ENCODE peak calls at places on chromosomes 1 and 21, in ten cellular contexts. D, O, W, H, N, J, Q, K, E and P are unnamed samples.

GRCh38 chr1:94071391-94071790 is 49.6 kb downstream of the ABCA4 start:
- DNase-seq in J (no peak), W (no peak), K (no peak), H (no peak), N (no peak), D (no peak), O (no peak), Q (no peak), E (no peak), P (no peak)

GRCh38 chr1:184693011-184693410 is 61.6 kb downstream of the EDEM3 start:
- DNase-seq in K (no peak), Q (no peak), N (no peak), H (no peak), O (no peak), E (no peak), J (no peak), W (no peak), D (no peak), P (no peak)

GRCh38 chr1:66788231-66788939 is 12.7 kb downstream of the INSL5 start:
- DNase-seq in N (no peak), H (peak), E (no peak), D (no peak), O (no peak), Q (no peak), W (no peak), J (no peak), K (no peak), P (no peak)

GRCh38 chr1:9280015-9280860 is 12.5 kb upstream of the SPSB1 start:
- DNase-seq in N (no peak), O (no peak), W (no peak), Q (peak), K (no peak), E (peak), J (peak), H (peak), D (no peak), P (no peak)

GRCh38 chr1:215474940-215475339 is 92.2 kb upstream of the KCTD3 start:
- DNase-seq in O (no peak), E (no peak), N (no peak), J (no peak), Q (no peak), H (no peak), D (no peak), K (no peak), W (no peak), P (no peak)

GRCh38 chr1:148160421-148161251 is 8.6 kb upstream of the NBPF11 start:
- DNase-seq in H (no peak), E (no peak), W (no peak), N (no peak), J (no peak), K (no peak), O (no peak), D (no peak), Q (peak), P (no peak)

GRCh38 chr21:45011911-45012660 is 62.3 kb upstream of the ADARB1 start:
- DNase-seq in N (no peak), Q (peak), K (peak), D (peak), O (no peak), W (no peak), H (peak), E (peak), J (peak), P (peak)

GRCh38 chr1:100609849-100610248 is 71.9 kb downstream of the GPR88 start:
- DNase-seq in K (no peak), E (no peak), W (no peak), N (no peak), H (no peak), J (no peak), O (no peak), D (no peak), Q (no peak), P (no peak)

GRCh38 chr1:22754106-22754768 is 43.6 kb downstream of the EPHB2 start:
- DNase-seq in O (no peak), W (no peak), K (no peak), Q (no peak), J (no peak), N (no peak), D (no peak), H (no peak), E (no peak), P (no peak)

GRCh38 chr1:162732094-162732493 is 58.4 kb upstream of the HSD17B7 start:
- DNase-seq in N (no peak), Q (no peak), W (no peak), E (no peak), D (no peak), K (no peak), J (no peak), H (no peak), O (no peak), P (no peak)

GRCh38 chr1:61641578-61642336 is 83.2 kb downstream of the TM2D1 start:
- DNase-seq in K (peak), Q (peak), E (peak), J (peak), H (peak), D (peak), O (no peak), W (peak), N (peak), P (peak)

GRCh38 chr1:229714964-229715603 is 89.0 kb downstream of the URB2 start:
- DNase-seq in W (no peak), K (no peak), N (no peak), O (no peak), H (peak), Q (no peak), J (no peak), E (peak), D (no peak), P (peak)

GRCh38 chr1:34128186-34128889 is 36.7 kb downstream of the CSMD2 start:
- DNase-seq in N (no peak), Q (no peak), K (no peak), W (no peak), D (no peak), E (no peak), H (no peak), O (no peak), J (no peak), P (no peak)

GRCh38 chr1:34131396-34132160 is 33.5 kb downstream of the CSMD2 start:
- DNase-seq in E (no peak), K (no peak), D (no peak), H (no peak), N (no peak), Q (no peak), J (no peak), O (no peak), W (no peak), P (no peak)

GRCh38 chr1:34127006-34128000 is 37.7 kb downstream of the CSMD2 start:
- DNase-seq in H (no peak), W (no peak), Q (no peak), O (no peak), K (no peak), N (no peak), E (no peak), J (no peak), D (no peak), P (no peak)

GRCh38 chr1:34130306-34130705 is 34.7 kb downstream of the CSMD2 start:
- DNase-seq in E (no peak), O (no peak), Q (no peak), D (no peak), N (no peak), H (no peak), K (no peak), J (no peak), W (no peak), P (no peak)

DNA sequence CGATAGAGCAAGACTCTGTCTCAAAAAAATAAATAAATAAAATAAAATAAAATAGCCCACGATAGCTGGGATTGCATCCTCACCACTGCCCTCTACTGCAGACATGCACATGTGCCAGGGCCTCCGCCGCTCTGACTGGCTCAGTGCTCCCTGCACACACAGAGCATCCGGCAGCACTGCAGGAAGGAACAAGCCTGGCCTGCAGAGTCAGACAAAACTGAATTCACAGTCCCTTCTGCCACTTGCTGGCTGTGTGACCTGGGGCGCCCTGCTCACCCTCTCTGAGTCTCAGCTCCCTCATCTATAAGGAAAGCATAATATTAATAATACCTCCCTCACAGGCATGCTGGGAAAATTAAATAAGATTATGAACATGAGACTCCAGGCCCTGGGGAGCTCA is 35.4 kb downstream of the CSMD2 start:
- DNase-seq in H (no peak), N (no peak), E (no peak), J (no peak), Q (no peak), K (no peak), D (no peak), W (no peak), O (no peak), P (no peak)
- TF ChIP-seq CTCF in H (no peak), N (no peak), E (no peak), J (no peak), Q (no peak), K (no peak), D (no peak), W (no peak), O (no peak), P (no peak)

GRCh38 chr1:42152119-42152518 is 1.1 kb upstream of the GUCA2B start:
- DNase-seq in D (peak), J (no peak), O (no peak), E (peak), Q (no peak), H (peak), K (no peak), W (peak), N (no peak), P (peak)
- H3K27ac ChIP-seq in D (no peak), J (no peak), O (no peak), E (no peak), Q (no peak), H (no peak), K (no peak), W (no peak), N (no peak), P (peak)

GRCh38 chr21:43719748-43720538 is 1.0 kb downstream of the PDXK start:
- DNase-seq in W (peak), E (no peak), O (no peak), N (no peak), K (no peak), D (no peak), H (no peak), J (no peak), Q (peak), P (peak)

GRCh38 chr21:43717166-43717853 is 1.6 kb upstream of the PDXK start:
- DNase-seq in J (no peak), D (no peak), K (no peak), E (no peak), O (no peak), H (no peak), Q (peak), W (no peak), N (no peak), P (no peak)

GRCh38 chr21:43720539-43721224 is 1.8 kb downstream of the PDXK start:
- DNase-seq in H (no peak), Q (no peak), D (no peak), W (no peak), O (no peak), N (no peak), E (no peak), K (no peak), J (no peak), P (no peak)

GRCh38 chr21:43717967-43718871 is 710 bp upstream of the PDXK start:
- DNase-seq in H (no peak), N (no peak), J (no peak), O (no peak), K (no peak), W (peak), D (no peak), E (no peak), Q (peak), P (peak)

DNA sequence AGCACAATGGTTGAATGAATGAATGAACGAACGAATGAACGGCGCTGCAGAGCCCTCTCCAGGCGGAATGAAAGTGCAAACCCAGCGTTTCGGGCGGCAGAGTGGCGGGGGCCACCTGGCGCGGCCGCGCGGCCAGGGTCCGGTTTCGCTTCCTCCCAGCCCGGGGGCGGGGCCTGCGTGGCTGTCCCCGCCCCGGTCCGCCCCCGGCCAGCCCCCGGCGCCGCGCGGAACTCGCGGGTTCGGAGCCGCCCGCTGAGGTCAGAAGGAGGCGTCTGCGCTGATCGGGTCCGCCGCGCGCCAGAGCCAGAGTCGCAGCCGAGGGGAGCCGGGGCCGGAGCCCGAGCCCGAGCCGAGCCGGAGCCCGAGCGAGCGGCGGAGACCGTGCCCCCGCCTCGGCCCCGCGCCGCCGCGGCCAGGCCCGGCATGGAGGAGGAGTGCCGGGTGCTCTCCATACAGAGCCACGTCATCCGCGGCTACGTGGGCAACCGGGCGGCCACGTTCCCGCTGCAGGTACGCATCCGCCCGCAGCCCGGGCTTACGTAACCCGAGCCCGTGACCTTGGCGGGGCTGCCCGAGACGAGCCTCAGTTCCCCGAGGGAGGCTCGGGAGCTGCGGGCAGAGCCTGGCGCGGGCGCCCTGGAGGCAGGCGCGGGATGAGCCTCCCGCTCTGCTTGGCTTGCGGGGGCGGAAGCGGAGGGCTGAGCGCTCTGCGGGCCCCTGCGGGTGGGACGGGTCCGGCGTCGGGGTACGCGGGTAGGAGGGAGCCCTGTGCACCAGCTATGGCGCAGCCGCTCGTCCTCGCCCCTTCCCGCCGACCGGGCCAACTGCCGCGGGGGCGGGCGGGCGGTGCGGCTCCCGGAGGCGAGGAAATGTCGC is at the start of gene PDXK:
- DNase-seq in K (no peak), D (peak), N (peak), J (peak), O (no peak), H (peak), W (peak), Q (peak), E (peak), P (peak)
- TF ChIP-seq CTCF in K (no peak), D (no peak), N (no peak), J (no peak), O (no peak), H (peak), W (peak), Q (no peak), E (peak), P (no peak)

GRCh38 chr1:223732993-223733798 is 20.9 kb downstream of the CAPN2 start:
- DNase-seq in W (peak), D (peak), K (no peak), O (no peak), H (peak), N (no peak), Q (no peak), E (no peak), J (peak), P (peak)

GRCh38 chr1:223731076-223731770 is 18.9 kb downstream of the CAPN2 start:
- DNase-seq in W (peak), Q (no peak), J (peak), N (peak), E (no peak), K (no peak), D (peak), O (no peak), H (peak), P (no peak)

GRCh38 chr1:223727541-223727940 is 15.2 kb downstream of the CAPN2 start:
- DNase-seq in E (no peak), D (no peak), N (no peak), J (no peak), W (no peak), H (no peak), Q (no peak), O (no peak), K (no peak), P (no peak)

GRCh38 chr1:223729906-223730305 is 17.6 kb downstream of the CAPN2 start:
- DNase-seq in D (no peak), E (no peak), O (no peak), K (no peak), J (no peak), Q (no peak), W (no peak), H (no peak), N (no peak), P (no peak)

GRCh38 chr1:223730471-223730870 is 18.1 kb downstream of the CAPN2 start:
- DNase-seq in Q (no peak), N (no peak), W (no peak), K (no peak), H (peak), J (no peak), D (no peak), E (no peak), O (no peak), P (no peak)
- H3K27ac ChIP-seq in Q (peak), N (peak), W (peak), K (peak), H (peak), J (peak), D (peak), E (peak), O (peak), P (peak)

DNA sequence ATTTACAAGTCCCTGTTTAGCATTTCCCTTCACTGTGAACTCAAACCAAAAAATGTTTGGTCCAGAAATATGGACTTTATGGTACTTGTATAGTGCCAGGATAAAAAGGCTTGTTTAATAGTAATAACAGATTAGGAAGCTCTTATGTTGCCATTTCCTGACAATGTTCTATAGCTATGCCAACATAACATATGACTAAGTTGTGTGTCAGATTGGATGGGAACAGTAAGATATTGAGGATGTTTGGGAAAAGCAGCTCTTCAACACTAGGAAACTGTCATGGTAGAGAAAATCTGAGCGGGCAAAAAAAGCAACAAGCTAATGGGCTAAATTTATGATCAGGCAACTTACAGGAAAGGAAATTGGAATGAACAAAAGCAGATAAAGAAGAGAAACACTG is 287.1 kb upstream of the ADGRL4 start:
- DNase-seq in J (no peak), N (no peak), E (no peak), O (no peak), K (no peak), D (no peak), H (peak), W (no peak), Q (no peak), P (no peak)
- TF ChIP-seq CTCF in J (no peak), N (no peak), E (no peak), O (no peak), K (no peak), D (no peak), H (no peak), W (no peak), Q (no peak), P (no peak)

GRCh38 chr1:235060607-235061470 is 67.8 kb downstream of the TOMM20 start:
- DNase-seq in J (no peak), O (no peak), E (no peak), K (no peak), W (no peak), Q (no peak), H (peak), N (no peak), D (peak), P (peak)
- H3K27ac ChIP-seq in J (no peak), O (peak), E (peak), K (no peak), W (no peak), Q (no peak), H (peak), N (no peak), D (no peak), P (peak)

GRCh38 chr1:159248311-159248710 is 43.6 kb downstream of the ACKR1 start:
- DNase-seq in W (no peak), K (no peak), N (no peak), E (no peak), J (no peak), Q (no peak), O (no peak), H (no peak), D (no peak), P (no peak)

GRCh38 chr1:159247266-159247665 is 42.6 kb downstream of the ACKR1 start:
- DNase-seq in E (no peak), J (no peak), D (no peak), H (no peak), O (no peak), Q (no peak), W (no peak), N (no peak), K (no peak), P (no peak)

GRCh38 chr1:159250817-159251216 is 46.1 kb downstream of the ACKR1 start:
- DNase-seq in K (no peak), D (no peak), Q (no peak), W (no peak), O (no peak), N (no peak), E (peak), H (peak), J (no peak), P (no peak)
- TF ChIP-seq CTCF in K (no peak), D (no peak), Q (no peak), W (no peak), O (no peak), N (no peak), E (no peak), H (peak), J (no peak), P (no peak)

GRCh38 chr1:20481158-20481617 is 4.8 kb downstream of the CAMK2N1 start:
- DNase-seq in Q (no peak), J (no peak), O (no peak), N (no peak), E (no peak), D (no peak), W (no peak), K (no peak), H (peak), P (peak)
- H3K27ac ChIP-seq in Q (no peak), J (no peak), O (no peak), N (no peak), E (peak), D (no peak), W (no peak), K (peak), H (peak), P (no peak)

GRCh38 chr1:210347112-210347511 is 18.4 kb downstream of the HHAT start:
- DNase-seq in D (no peak), K (no peak), O (no peak), H (no peak), E (peak), W (no peak), N (no peak), Q (no peak), J (no peak), P (no peak)
- TF ChIP-seq CTCF in D (no peak), K (no peak), O (no peak), H (no peak), E (no peak), W (no peak), N (no peak), Q (no peak), J (no peak), P (no peak)